ENCODE peak calls at places on chromosomes 11 and 22, in nine cellular contexts. X is smooth muscle cell of the brain vasculature; W is activated gamma-delta T cell treated with anti-CD3 and anti-CD28 coated beads, Interleukin-2, amount 50 U/mL, for 16 hours; J is NCI-H748 treated with DMSO at 0.1 percent for 48 hours; A is activated T-cell treated with anti-CD3 and anti-CD28 coated beads for 48 hours; O is activated CD8-positive, alpha-beta memory T cell treated with anti-CD3 and anti-CD28 coated beads, Interleukin-2, amount 50 U/mL, for 48 hours; C is mucosa of descending colon; Z is foreskin keratinocyte; T is dorsolateral prefrontal cortex. G is an unnamed sample.

GRCh38 chr11:114448749-114449484 is 9.7 kb downstream of the REXO2 start:
- DNase-seq in X (no peak), W (no peak), J (no peak), A (no peak), O (no peak), C (no peak), Z (no peak), T (no peak), G (no peak)

GRCh38 chr22:37148031-37148651 is 1.6 kb downstream of the IL2RB start:
- DNase-seq in X (no peak), W (no peak), J (no peak), A (no peak), O (no peak), C (no peak), Z (no peak), T (no peak), G (no peak)

GRCh38 chr22:47333625-47334024 is 571.2 kb downstream of the TBC1D22A start:
- DNase-seq in X (no peak), W (no peak), J (peak), A (no peak), O (no peak), C (peak), Z (no peak), T (no peak), G (no peak)

GRCh38 chr11:93591247-93591898 is 48.2 kb upstream of the SMCO4 start:
- DNase-seq in X (no peak), W (no peak), J (no peak), A (no peak), O (no peak), C (no peak), Z (no peak), T (no peak), G (no peak)

GRCh38 chr11:8768625-8769333 is 86.2 kb downstream of the RPL27A start:
- DNase-seq in X (no peak), W (no peak), J (no peak), A (no peak), O (no peak), C (no peak), Z (no peak), T (no peak), G (no peak)

GRCh38 chr11:37504066-37504611 is 906.1 kb upstream of the RAG2 start:
- DNase-seq in X (peak), W (no peak), J (no peak), A (no peak), O (no peak), C (no peak), Z (peak), T (no peak), G (no peak)

GRCh38 chr11:2447253-2447950 is 2.6 kb downstream of the KCNQ1 start:
- DNase-seq in X (no peak), W (no peak), J (no peak), A (no peak), O (no peak), C (no peak), Z (no peak), T (no peak), G (no peak)

GRCh38 chr11:113242767-113243397 is 71.5 kb upstream of the TTC12 start:
- DNase-seq in X (peak), W (no peak), J (no peak), A (no peak), O (no peak), C (peak), Z (no peak), T (no peak), G (no peak)

GRCh38 chr11:7575841-7576451 is 62.1 kb downstream of the PPFIBP2 start:
- DNase-seq in X (no peak), W (no peak), J (no peak), A (peak), O (peak), C (peak), Z (no peak), T (no peak), G (no peak)

GRCh38 chr11:117457031-117457785 is 129.6 kb downstream of the CEP164 start:
- DNase-seq in X (no peak), W (no peak), J (peak), A (no peak), O (no peak), C (no peak), Z (no peak), T (no peak), G (no peak)

GRCh38 chr11:62542111-62542745 is 4.4 kb downstream of the AHNAK start:
- DNase-seq in X (no peak), W (no peak), J (no peak), A (no peak), O (no peak), C (peak), Z (no peak), T (no peak), G (no peak)

GRCh38 chr11:112584674-112585073 is 324.0 kb upstream of the PLET1 start:
- DNase-seq in X (no peak), W (no peak), J (peak), A (no peak), O (no peak), C (no peak), Z (no peak), T (no peak), G (no peak)

GRCh38 chr11:38019072-38019775 is 1421.2 kb upstream of the RAG2 start:
- DNase-seq in X (no peak), W (no peak), J (no peak), A (no peak), O (no peak), C (no peak), Z (peak), T (no peak), G (no peak)

GRCh38 chr11:1219836-1220810 is 2.7 kb upstream of the MUC5B start:
- DNase-seq in X (no peak), W (no peak), J (no peak), A (no peak), O (no peak), C (peak), Z (no peak), T (no peak), G (no peak)

GRCh38 chr11:73228268-73229134 is 10.4 kb downstream of the P2RY2 start:
- DNase-seq in X (no peak), W (no peak), J (no peak), A (no peak), O (peak), C (no peak), Z (no peak), T (no peak), G (no peak)

GRCh38 chr22:49992921-49993648 is 19.5 kb downstream of the IL17REL start:
- DNase-seq in X (no peak), W (peak), J (no peak), A (peak), O (no peak), C (peak), Z (no peak), T (peak), G (peak)

GRCh38 chr22:39674536-39674935 is 104.0 kb downstream of the CACNA1I start:
- DNase-seq in X (no peak), W (no peak), J (no peak), A (no peak), O (no peak), C (no peak), Z (no peak), T (no peak), G (no peak)

GRCh38 chr11:27040302-27041115 is at the start of gene BBOX1:
- DNase-seq in X (no peak), W (no peak), J (no peak), A (no peak), O (no peak), C (no peak), Z (peak), T (peak), G (no peak)

GRCh38 chr22:37032134-37032534 is 12.6 kb downstream of the MPST start:
- DNase-seq in X (no peak), W (no peak), J (no peak), A (no peak), O (no peak), C (no peak), Z (no peak), T (no peak), G (no peak)

GRCh38 chr11:18705651-18706281 is 7.2 kb downstream of the TMEM86A start:
- DNase-seq in X (no peak), W (no peak), J (peak), A (no peak), O (no peak), C (peak), Z (no peak), T (no peak), G (no peak)

GRCh38 chr11:90849278-90849677 is 626.4 kb upstream of the CHORDC1 start:
- DNase-seq in X (no peak), W (no peak), J (no peak), A (no peak), O (no peak), C (no peak), Z (no peak), T (no peak), G (no peak)

GRCh38 chr11:125464266-125464662 is 31.8 kb downstream of the FEZ1 start:
- DNase-seq in X (no peak), W (no peak), J (no peak), A (no peak), O (no peak), C (no peak), Z (peak), T (no peak), G (no peak)

GRCh38 chr11:100778386-100778785 is 91.3 kb downstream of the ARHGAP42 start:
- DNase-seq in X (no peak), W (no peak), J (no peak), A (no peak), O (no peak), C (no peak), Z (no peak), T (no peak), G (no peak)

GRCh38 chr22:29011868-29012428 is 49.7 kb downstream of the C22orf31 start:
- DNase-seq in X (no peak), W (no peak), J (no peak), A (no peak), O (no peak), C (peak), Z (no peak), T (peak), G (no peak)

GRCh38 chr11:58592760-58593472 is 14.1 kb downstream of the ZFP91 start:
- DNase-seq in X (no peak), W (peak), J (no peak), A (peak), O (no peak), C (peak), Z (no peak), T (no peak), G (no peak)

GRCh38 chr11:109956124-109956793 is 136.9 kb upstream of the ZC3H12C start:
- DNase-seq in X (no peak), W (no peak), J (no peak), A (no peak), O (no peak), C (no peak), Z (no peak), T (no peak), G (no peak)

GRCh38 chr11:33695051-33695566 is 5.5 kb downstream of the C11orf91 start:
- DNase-seq in X (no peak), W (no peak), J (no peak), A (no peak), O (no peak), C (no peak), Z (no peak), T (no peak), G (no peak)

GRCh38 chr22:22045576-22046335 is 63.2 kb upstream of the TOP3B start:
- DNase-seq in X (no peak), W (no peak), J (no peak), A (no peak), O (no peak), C (no peak), Z (no peak), T (no peak), G (no peak)

GRCh38 chr11:134418119-134418840 is 6.2 kb upstream of the B3GAT1 start:
- DNase-seq in X (no peak), W (no peak), J (no peak), A (no peak), O (no peak), C (peak), Z (no peak), T (no peak), G (no peak)

GRCh38 chr11:120710354-120711187 is 199.0 kb downstream of the GRIK4 start:
- DNase-seq in X (peak), W (no peak), J (no peak), A (no peak), O (no peak), C (peak), Z (peak), T (peak), G (no peak)

GRCh38 chr22:21642584-21643448 is 714 bp downstream of the SDF2L1 start:
- DNase-seq in X (no peak), W (peak), J (peak), A (peak), O (peak), C (peak), Z (no peak), T (peak), G (peak)

GRCh38 chr11:125287467-125288232 is 123.1 kb downstream of the PKNOX2 start:
- DNase-seq in X (no peak), W (no peak), J (no peak), A (no peak), O (no peak), C (peak), Z (no peak), T (no peak), G (no peak)

GRCh38 chr11:2830030-2830812 is 55.4 kb downstream of the CDKN1C start:
- DNase-seq in X (no peak), W (no peak), J (no peak), A (no peak), O (no peak), C (no peak), Z (no peak), T (no peak), G (no peak)

GRCh38 chr11:5284551-5285130 is 14.9 kb upstream of the HBE1 start:
- DNase-seq in X (no peak), W (no peak), J (no peak), A (no peak), O (no peak), C (no peak), Z (no peak), T (no peak), G (no peak)

GRCh38 chr11:125903753-125904659 is at the start of gene DDX25:
- DNase-seq in X (no peak), W (no peak), J (no peak), A (peak), O (peak), C (no peak), Z (peak), T (peak), G (no peak)